ENCODE peak calls at places on chromosomes 6 and 20, in seven cellular contexts. X, J, P, M, L, Y and C are unnamed samples.

GRCh38 chr6:73937805-73938204 is 241.8 kb downstream of the CD109 start:
- DNase-seq in X (no peak), J (no peak), P (no peak), M (no peak), L (no peak), Y (no peak), C (no peak)

GRCh38 chr6:2378891-2379652 is 133.7 kb upstream of the GMDS start:
- DNase-seq in X (no peak), J (no peak), P (no peak), M (peak; percentile 67), L (no peak), Y (no peak), C (no peak)

GRCh38 chr6:170176621-170177382 is 114.1 kb downstream of the DLL1 start:
- DNase-seq in X (peak; percentile 67), J (no peak), P (no peak), M (no peak), L (no peak), Y (peak; percentile 79), C (no peak)

GRCh38 chr6:53795702-53796450 is 1.1 kb downstream of the LRRC1 start:
- DNase-seq in X (no peak), J (no peak), P (peak; percentile 36), M (peak; percentile 43), L (no peak), Y (peak; percentile 79), C (no peak)

GRCh38 chr6:140744648-140745320 is 1370.3 kb upstream of the CITED2 start:
- DNase-seq in X (no peak), J (peak; percentile 18), P (peak; percentile 91), M (peak; percentile 67), L (no peak), Y (no peak), C (no peak)

GRCh38 chr6:144007779-144008500 is at the start of gene PLAGL1:
- DNase-seq in X (peak; percentile 72), J (peak; percentile 31), P (no peak), M (peak; percentile 70), L (no peak), Y (peak; percentile 91), C (no peak)

GRCh38 chr20:17966432-17967312 is 1.9 kb downstream of the SNX5 start:
- DNase-seq in X (no peak), J (no peak), P (peak; percentile 69), M (peak; percentile 51), L (peak; percentile 10), Y (no peak), C (no peak)

GRCh38 chr6:116431964-116432595 is 29.1 kb upstream of the CALHM6 start:
- DNase-seq in X (no peak), J (no peak), P (no peak), M (no peak), L (no peak), Y (no peak), C (no peak)

GRCh38 chr6:99490608-99491007 is 24.6 kb downstream of the USP45 start:
- DNase-seq in X (no peak), J (no peak), P (no peak), M (no peak), L (no peak), Y (no peak), C (no peak)

GRCh38 chr6:30876039-30876730 is 8.1 kb upstream of the DDR1 start:
- DNase-seq in X (no peak), J (no peak), P (no peak), M (peak; percentile 73), L (no peak), Y (no peak), C (no peak)

GRCh38 chr20:57663681-57664451 is 43.6 kb upstream of the ZBP1 start:
- DNase-seq in X (no peak), J (no peak), P (no peak), M (no peak), L (no peak), Y (peak; percentile 66), C (no peak)

GRCh38 chr6:143901885-143902708 is 37.8 kb downstream of the ZC2HC1B start:
- DNase-seq in X (no peak), J (no peak), P (peak; percentile 70), M (no peak), L (no peak), Y (no peak), C (no peak)

GRCh38 chr20:57965441-57965840 is 255.6 kb upstream of the PMEPA1 start:
- DNase-seq in X (no peak), J (no peak), P (no peak), M (no peak), L (no peak), Y (no peak), C (no peak)

GRCh38 chr6:8177721-8178120 is 75.4 kb upstream of the EEF1E1 start:
- DNase-seq in X (no peak), J (no peak), P (no peak), M (no peak), L (no peak), Y (no peak), C (no peak)

GRCh38 chr20:62702886-62703852 is 5.5 kb upstream of the NTSR1 start:
- DNase-seq in X (no peak), J (peak; percentile 77), P (no peak), M (peak; percentile 98), L (peak; percentile 86), Y (no peak), C (peak; percentile 85)

GRCh38 chr6:47809863-47810262 is 28.0 kb downstream of the OPN5 start:
- DNase-seq in X (no peak), J (no peak), P (no peak), M (no peak), L (no peak), Y (no peak), C (no peak)

DNA sequence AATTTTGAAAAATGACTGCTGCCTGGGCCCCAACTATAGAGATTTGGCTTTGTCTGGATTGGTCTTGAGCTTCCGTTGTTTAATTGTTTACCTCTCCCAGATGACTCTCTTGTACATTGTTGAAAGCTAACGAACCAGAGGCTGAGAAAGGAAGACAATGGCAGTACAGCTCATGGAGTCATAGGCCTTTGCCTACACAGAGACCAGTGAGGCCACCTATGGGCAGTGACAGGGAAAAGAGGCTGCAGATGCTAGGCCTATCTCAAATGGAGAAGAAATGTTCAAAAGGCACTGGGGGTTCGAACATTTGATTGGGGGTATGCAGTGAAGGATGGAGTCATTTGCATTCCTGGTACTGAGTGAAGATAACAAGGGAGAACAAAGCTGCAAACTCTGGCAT is 29.1 kb downstream of the OPN5 start:
- DNase-seq in X (no peak), J (no peak), P (no peak), M (no peak), L (no peak), Y (no peak), C (no peak)
- TF ChIP-seq CTCF in X (no peak), J (no peak), P (no peak), M (peak; percentile 49), L (peak; percentile 21), Y (no peak), C (no peak)

GRCh38 chr6:112877134-112878100 is 530.3 kb downstream of the RFPL4B start:
- DNase-seq in X (no peak), J (peak; percentile 59), P (no peak), M (peak; percentile 28), L (no peak), Y (no peak), C (peak; percentile 67)
- TF ChIP-seq CTCF in X (peak; percentile 41), J (no peak), P (no peak), M (peak; percentile 54), L (peak; percentile 49), Y (no peak), C (no peak)

GRCh38 chr20:38216201-38216600 is 44.3 kb downstream of the KIAA1755 start:
- DNase-seq in X (no peak), J (no peak), P (no peak), M (no peak), L (no peak), Y (peak; percentile 48), C (no peak)

GRCh38 chr20:38214256-38214870 is 46.2 kb downstream of the KIAA1755 start:
- DNase-seq in X (no peak), J (no peak), P (no peak), M (no peak), L (no peak), Y (no peak), C (no peak)

GRCh38 chr20:38213607-38213940 is 47.0 kb downstream of the KIAA1755 start:
- DNase-seq in X (no peak), J (no peak), P (no peak), M (no peak), L (no peak), Y (no peak), C (no peak)

GRCh38 chr20:38215789-38216182 is 44.7 kb downstream of the KIAA1755 start:
- DNase-seq in X (no peak), J (no peak), P (no peak), M (no peak), L (no peak), Y (no peak), C (no peak)

GRCh38 chr20:38214871-38215788 is 45.4 kb downstream of the KIAA1755 start:
- DNase-seq in X (no peak), J (no peak), P (no peak), M (no peak), L (no peak), Y (peak; percentile 54), C (no peak)
- TF ChIP-seq CTCF in X (peak; percentile 67), J (no peak), P (no peak), M (peak; percentile 9), L (no peak), Y (no peak), C (peak; percentile 18)

DNA sequence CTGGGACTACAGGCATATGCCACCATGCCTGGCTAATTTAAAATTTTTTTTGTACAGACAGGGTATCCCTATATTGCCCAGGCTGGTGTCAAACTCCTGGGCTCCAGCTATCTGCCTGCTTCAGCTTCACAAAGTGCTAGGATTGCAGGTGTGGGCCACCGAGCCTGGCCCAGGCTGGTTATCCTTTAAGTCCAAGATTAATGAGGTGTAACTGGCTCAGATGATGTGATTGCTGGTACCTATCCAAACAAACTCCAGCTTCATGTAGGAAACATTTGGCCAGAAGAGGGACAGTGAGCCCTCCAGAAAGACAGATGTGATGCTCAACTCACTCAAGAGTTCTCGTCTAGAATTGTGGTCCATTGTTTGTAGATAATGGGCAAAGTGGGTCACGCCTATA is 9.2 kb upstream of the ZNF318 start:
- DNase-seq in X (no peak), J (no peak), P (no peak), M (no peak), L (no peak), Y (no peak), C (no peak)
- TF ChIP-seq CTCF in X (no peak), J (no peak), P (no peak), M (no peak), L (no peak), Y (no peak), C (no peak)